ENCODE peak calls at places on chromosome 4, in six cellular contexts. One of them, this sample, is unnamed.
A peak's percentile ranks its signal among the peaks of the same experiment; 100 is the strongest.

GRCh38 chr4:97366661-97367060 is 776.6 kb downstream of the STPG2 start:
- DNase-seq in fibroblast of lung: no peak
- DNase-seq in mesendoderm: no peak
- DNase-seq in HepG2: no peak
- DNase-seq in mammary epithelial cell: no peak
- DNase-seq in HCT116: no peak
- DNase-seq in this sample: no peak

GRCh38 chr4:146245246-146245645 is 30.9 kb downstream of the REELD1 start:
- DNase-seq in fibroblast of lung: no peak
- DNase-seq in mesendoderm: no peak
- DNase-seq in HepG2: no peak
- DNase-seq in mammary epithelial cell: no peak
- DNase-seq in HCT116: no peak
- DNase-seq in this sample: no peak

GRCh38 chr4:163161536-163162205 is 5.0 kb downstream of the NAF1 start:
- DNase-seq in fibroblast of lung: peak; percentile 60
- DNase-seq in mesendoderm: no peak
- DNase-seq in HepG2: peak; percentile 3
- DNase-seq in mammary epithelial cell: peak; percentile 46
- DNase-seq in HCT116: no peak
- DNase-seq in this sample: no peak

GRCh38 chr4:41232406-41232805 is 18.1 kb upstream of the APBB2 start:
- DNase-seq in fibroblast of lung: no peak
- DNase-seq in mesendoderm: peak; percentile 55
- DNase-seq in HepG2: no peak
- DNase-seq in mammary epithelial cell: no peak
- DNase-seq in HCT116: no peak
- DNase-seq in this sample: no peak

GRCh38 chr4:98779021-98779420 is 120.6 kb upstream of the TSPAN5 start:
- DNase-seq in fibroblast of lung: no peak
- DNase-seq in mesendoderm: no peak
- DNase-seq in HepG2: no peak
- DNase-seq in mammary epithelial cell: no peak
- DNase-seq in HCT116: no peak
- DNase-seq in this sample: no peak

GRCh38 chr4:62901101-62901500 is 1508.1 kb downstream of the TECRL start:
- DNase-seq in fibroblast of lung: no peak
- DNase-seq in mesendoderm: peak; percentile 70
- DNase-seq in HepG2: peak; percentile 1
- DNase-seq in mammary epithelial cell: no peak
- DNase-seq in HCT116: no peak
- DNase-seq in this sample: no peak

GRCh38 chr4:123892368-123892961 is 495.9 kb downstream of the SPRY1 start:
- DNase-seq in fibroblast of lung: no peak
- DNase-seq in mesendoderm: no peak
- DNase-seq in HepG2: no peak
- DNase-seq in mammary epithelial cell: no peak
- DNase-seq in HCT116: no peak
- DNase-seq in this sample: no peak

GRCh38 chr4:71229477-71230257 is 109.2 kb upstream of the SLC4A4 start:
- DNase-seq in fibroblast of lung: peak; percentile 83
- DNase-seq in mesendoderm: peak; percentile 66
- DNase-seq in HepG2: peak; percentile 5
- DNase-seq in mammary epithelial cell: no peak
- DNase-seq in HCT116: peak; percentile 7
- DNase-seq in this sample: peak; percentile 56

GRCh38 chr4:103786014-103786413 is 66.2 kb upstream of the TACR3 start:
- DNase-seq in fibroblast of lung: peak; percentile 0
- DNase-seq in mesendoderm: peak; percentile 88
- DNase-seq in HepG2: peak; percentile 64
- DNase-seq in mammary epithelial cell: peak; percentile 30
- DNase-seq in HCT116: peak; percentile 56
- DNase-seq in this sample: peak; percentile 90

GRCh38 chr4:159272341-159273125 is 169.7 kb downstream of the RAPGEF2 start:
- DNase-seq in fibroblast of lung: peak; percentile 23
- DNase-seq in mesendoderm: no peak
- DNase-seq in HepG2: no peak
- DNase-seq in mammary epithelial cell: no peak
- DNase-seq in HCT116: no peak
- DNase-seq in this sample: no peak

GRCh38 chr4:180827193-180827592 is 1416.0 kb upstream of the TENM3 start:
- DNase-seq in fibroblast of lung: peak; percentile 59
- DNase-seq in mesendoderm: peak; percentile 70
- DNase-seq in HepG2: peak; percentile 5
- DNase-seq in mammary epithelial cell: no peak
- DNase-seq in HCT116: no peak
- DNase-seq in this sample: no peak

GRCh38 chr4:143336828-143337599 is at the start of gene GAB1:
- DNase-seq in fibroblast of lung: peak; percentile 85
- DNase-seq in mesendoderm: peak; percentile 95
- DNase-seq in HepG2: peak; percentile 71
- DNase-seq in mammary epithelial cell: peak; percentile 82
- DNase-seq in HCT116: no peak
- DNase-seq in this sample: no peak

GRCh38 chr4:69640289-69640688 is 847 bp upstream of the UGT2A2 start:
- DNase-seq in fibroblast of lung: no peak
- DNase-seq in mesendoderm: no peak
- DNase-seq in HepG2: no peak
- DNase-seq in mammary epithelial cell: no peak
- DNase-seq in HCT116: no peak
- DNase-seq in this sample: no peak

GRCh38 chr4:31370866-31371465 is 650.8 kb downstream of the PCDH7 start:
- DNase-seq in fibroblast of lung: peak; percentile 67
- DNase-seq in mesendoderm: peak; percentile 73
- DNase-seq in HepG2: peak; percentile 37
- DNase-seq in mammary epithelial cell: peak; percentile 12
- DNase-seq in HCT116: peak; percentile 66
- DNase-seq in this sample: peak; percentile 79

GRCh38 chr4:3296651-3297050 is 3.8 kb downstream of the RGS12 start:
- DNase-seq in fibroblast of lung: no peak
- DNase-seq in mesendoderm: peak; percentile 25
- DNase-seq in HepG2: no peak
- DNase-seq in mammary epithelial cell: no peak
- DNase-seq in HCT116: no peak
- DNase-seq in this sample: no peak

GRCh38 chr4:3292571-3293409 is at the start of gene RGS12:
- DNase-seq in fibroblast of lung: peak; percentile 94
- DNase-seq in mesendoderm: peak; percentile 93
- DNase-seq in HepG2: peak; percentile 88
- DNase-seq in mammary epithelial cell: peak; percentile 90
- DNase-seq in HCT116: peak; percentile 26
- DNase-seq in this sample: peak; percentile 96

GRCh38 chr4:3293410-3294391 is 880 bp downstream of the RGS12 start:
- DNase-seq in fibroblast of lung: no peak
- DNase-seq in mesendoderm: peak; percentile 23
- DNase-seq in HepG2: no peak
- DNase-seq in mammary epithelial cell: no peak
- DNase-seq in HCT116: no peak
- DNase-seq in this sample: no peak

GRCh38 chr4:3295837-3296624 is 3.2 kb downstream of the RGS12 start:
- DNase-seq in fibroblast of lung: no peak
- DNase-seq in mesendoderm: no peak
- DNase-seq in HepG2: no peak
- DNase-seq in mammary epithelial cell: no peak
- DNase-seq in HCT116: no peak
- DNase-seq in this sample: no peak

GRCh38 chr4:3294401-3295241 is 1.8 kb downstream of the RGS12 start:
- DNase-seq in fibroblast of lung: no peak
- DNase-seq in mesendoderm: no peak
- DNase-seq in HepG2: no peak
- DNase-seq in mammary epithelial cell: no peak
- DNase-seq in HCT116: no peak
- DNase-seq in this sample: no peak
- H3K4me2 ChIP-seq in fibroblast of lung: peak overlapping the region; percentile 97
- H3K4me2 ChIP-seq in mesendoderm: no peak overlapping the region
- H3K4me2 ChIP-seq in HepG2: peak overlapping the region; percentile 97
- H3K4me2 ChIP-seq in mammary epithelial cell: no peak overlapping the region
- H3K4me2 ChIP-seq in HCT116: peak overlapping the region; percentile 82
- H3K4me2 ChIP-seq in this sample: no peak overlapping the region

GRCh38 chr4:165301833-165302232 is 25.6 kb upstream of the MSMO1 start:
- DNase-seq in fibroblast of lung: peak; percentile 66
- DNase-seq in mesendoderm: no peak
- DNase-seq in HepG2: no peak
- DNase-seq in mammary epithelial cell: no peak
- DNase-seq in HCT116: no peak
- DNase-seq in this sample: peak; percentile 59
- H3K9ac ChIP-seq in fibroblast of lung: peak overlapping the region; percentile 20
- H3K9ac ChIP-seq in mesendoderm: no peak overlapping the region
- H3K9ac ChIP-seq in HepG2: no peak overlapping the region
- H3K9ac ChIP-seq in mammary epithelial cell: no peak overlapping the region
- H3K9ac ChIP-seq in HCT116: no peak overlapping the region
- H3K9ac ChIP-seq in this sample: peak overlapping the region; percentile 45

GRCh38 chr4:119097282-119097900 is 38.2 kb upstream of the MYOZ2 start:
- DNase-seq in fibroblast of lung: no peak
- DNase-seq in mesendoderm: no peak
- DNase-seq in HepG2: no peak
- DNase-seq in mammary epithelial cell: no peak
- DNase-seq in HCT116: no peak
- DNase-seq in this sample: no peak

GRCh38 chr4:119098306-119098705 is 37.3 kb upstream of the MYOZ2 start:
- DNase-seq in fibroblast of lung: no peak
- DNase-seq in mesendoderm: no peak
- DNase-seq in HepG2: no peak
- DNase-seq in mammary epithelial cell: no peak
- DNase-seq in HCT116: no peak
- DNase-seq in this sample: no peak

GRCh38 chr4:119087656-119088055 is 48.0 kb upstream of the MYOZ2 start:
- DNase-seq in fibroblast of lung: no peak
- DNase-seq in mesendoderm: no peak
- DNase-seq in HepG2: no peak
- DNase-seq in mammary epithelial cell: no peak
- DNase-seq in HCT116: no peak
- DNase-seq in this sample: no peak

DNA sequence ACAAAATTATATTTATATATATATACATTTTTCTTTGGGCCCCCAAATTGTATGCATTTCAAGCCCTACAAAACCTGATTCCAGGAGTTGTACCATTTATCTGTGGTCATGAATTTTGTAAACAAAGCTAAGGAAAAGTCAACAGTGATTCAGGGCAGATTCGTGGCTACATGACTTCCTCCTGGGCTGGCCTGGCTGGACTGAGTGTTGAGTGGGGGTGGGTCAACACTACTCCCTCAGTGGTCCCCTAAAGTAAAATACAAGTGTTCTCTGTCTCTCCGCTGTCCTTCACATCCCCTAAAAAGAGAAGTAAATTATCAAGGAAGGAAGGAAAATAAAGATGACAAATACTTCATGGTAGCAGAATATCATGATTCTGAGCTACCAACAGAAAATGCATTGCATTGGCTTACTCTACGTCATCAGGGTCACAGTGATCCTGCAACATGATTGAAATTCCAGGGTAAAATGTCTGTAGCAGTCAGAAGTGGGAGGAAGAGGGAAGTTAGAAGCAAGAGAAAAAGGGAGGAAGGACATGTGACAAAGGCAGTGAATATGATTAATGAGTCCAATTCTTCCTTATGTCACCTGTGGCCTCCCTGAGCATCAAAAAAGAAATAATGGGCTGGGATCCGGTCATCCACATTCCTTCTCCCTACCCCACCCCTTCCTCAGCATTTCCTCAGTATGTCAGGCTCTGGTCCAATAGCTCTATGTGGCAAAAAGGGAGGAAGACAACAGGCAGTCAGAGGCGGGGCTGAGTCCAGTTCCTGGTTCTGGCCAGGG is 42.4 kb upstream of the MYOZ2 start:
- DNase-seq in fibroblast of lung: no peak
- DNase-seq in mesendoderm: no peak
- DNase-seq in HepG2: no peak
- DNase-seq in mammary epithelial cell: no peak
- DNase-seq in HCT116: no peak
- DNase-seq in this sample: no peak
- H3K4me2 ChIP-seq in fibroblast of lung: no peak overlapping the region
- H3K4me2 ChIP-seq in mesendoderm: no peak overlapping the region
- H3K4me2 ChIP-seq in HepG2: peak overlapping the region; percentile 29
- H3K4me2 ChIP-seq in mammary epithelial cell: no peak overlapping the region
- H3K4me2 ChIP-seq in HCT116: no peak overlapping the region
- H3K4me2 ChIP-seq in this sample: no peak overlapping the region

DNA sequence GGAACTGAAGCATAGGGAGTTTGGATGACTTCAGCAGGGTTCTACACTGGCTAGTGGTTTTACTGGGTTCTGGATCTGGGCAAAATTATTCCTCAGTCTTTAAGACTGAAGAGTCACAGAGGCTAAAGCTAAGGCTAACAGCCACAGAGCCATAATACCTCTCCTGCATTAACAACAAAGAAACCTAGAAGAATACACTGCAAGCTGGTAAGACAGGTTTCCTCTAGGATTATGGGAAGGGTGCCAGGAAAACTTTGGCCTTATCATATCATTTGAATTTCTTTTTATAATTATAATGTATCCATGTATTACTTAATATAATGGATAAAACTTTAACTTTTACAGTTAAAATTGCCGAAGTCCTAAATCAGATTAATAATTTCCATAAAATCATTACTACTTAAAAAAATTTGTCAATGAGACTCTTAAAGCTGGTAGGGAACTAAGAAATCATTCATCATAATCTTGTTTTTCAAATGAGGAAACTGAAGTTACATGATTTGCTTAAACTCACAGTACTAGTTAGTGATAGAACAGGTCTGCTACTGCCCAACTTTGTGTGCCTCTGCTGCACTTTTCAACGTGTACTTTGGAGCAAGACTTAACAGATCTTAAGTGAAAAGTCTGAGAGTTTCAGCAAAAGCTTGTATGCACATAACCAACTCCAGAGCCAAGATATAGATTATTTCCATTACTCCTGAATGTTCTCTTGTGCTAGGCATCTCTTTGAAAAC is 24.2 kb upstream of the PGRMC2 start:
- DNase-seq in fibroblast of lung: no peak
- DNase-seq in mesendoderm: no peak
- DNase-seq in HepG2: no peak
- DNase-seq in mammary epithelial cell: peak; percentile 22
- DNase-seq in HCT116: no peak
- DNase-seq in this sample: no peak
- H3K9ac ChIP-seq in fibroblast of lung: no peak overlapping the region
- H3K9ac ChIP-seq in mesendoderm: no peak overlapping the region
- H3K9ac ChIP-seq in HepG2: no peak overlapping the region
- H3K9ac ChIP-seq in mammary epithelial cell: no peak overlapping the region
- H3K9ac ChIP-seq in HCT116: no peak overlapping the region
- H3K9ac ChIP-seq in this sample: no peak overlapping the region

DNA sequence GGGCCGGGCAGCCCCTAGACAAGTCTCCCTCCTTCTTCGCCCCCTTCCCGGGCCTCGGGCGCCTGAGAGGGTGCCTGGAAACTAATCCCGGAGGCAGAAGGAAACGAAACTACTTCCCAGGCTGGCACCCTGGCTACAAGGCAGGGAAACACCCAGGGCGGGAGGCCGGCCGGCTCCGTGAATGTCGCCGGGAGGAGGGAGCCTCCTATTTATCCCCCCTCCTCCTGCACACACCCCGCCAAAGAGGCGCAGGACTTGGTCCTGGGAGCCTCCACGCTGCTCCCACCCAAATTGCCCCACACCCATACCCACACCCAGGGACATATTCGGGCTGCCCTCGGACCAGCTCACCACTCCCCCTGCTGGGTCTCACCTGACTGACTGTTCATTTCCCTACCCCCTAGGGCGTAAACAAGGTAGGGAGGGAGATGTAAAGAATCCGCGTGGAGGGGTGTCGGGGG is at the start of gene BTC:
- DNase-seq in fibroblast of lung: peak; percentile 27
- DNase-seq in mesendoderm: peak; percentile 60
- DNase-seq in HepG2: peak; percentile 30
- DNase-seq in mammary epithelial cell: peak; percentile 52
- DNase-seq in HCT116: peak; percentile 43
- DNase-seq in this sample: no peak
- H3K4me2 ChIP-seq in fibroblast of lung: peak within 1 kb of the TSS; percentile 99
- H3K4me2 ChIP-seq in mesendoderm: peak within 1 kb of the TSS; percentile 87
- H3K4me2 ChIP-seq in HepG2: peak within 1 kb of the TSS; percentile 92
- H3K4me2 ChIP-seq in mammary epithelial cell: peak within 1 kb of the TSS; percentile 100
- H3K4me2 ChIP-seq in HCT116: peak within 1 kb of the TSS; percentile 92
- H3K4me2 ChIP-seq in this sample: peak within 1 kb of the TSS; percentile 58

This sample was measured in Karpas-422.